ENCODE peak calls at places on chromosomes 4 and X, in nine cellular contexts. One of them, this sample, is unnamed.

GRCh38 chr4:127783026-127783769 is 1.1 kb downstream of the HSPA4L start:
- DNase-seq in HCT116: peak
- DNase-seq in PC-3: peak
- DNase-seq in astrocyte: peak
- DNase-seq in PC-9: peak
- DNase-seq in HepG2: peak
- DNase-seq in GM23338: peak
- DNase-seq in neuronal stem cell: peak
- DNase-seq in mammary epithelial cell: peak
- DNase-seq in this sample: peak

GRCh38 chrX:19860571-19860970 is 26.8 kb downstream of the SH3KBP1 start:
- DNase-seq in HCT116: no peak
- DNase-seq in PC-3: no peak
- DNase-seq in astrocyte: no peak
- DNase-seq in PC-9: no peak
- DNase-seq in HepG2: no peak
- DNase-seq in GM23338: no peak
- DNase-seq in neuronal stem cell: no peak
- DNase-seq in mammary epithelial cell: no peak
- DNase-seq in this sample: no peak

GRCh38 chr4:48093949-48094550 is 40.0 kb downstream of the TXK start:
- DNase-seq in HCT116: no peak
- DNase-seq in PC-3: peak
- DNase-seq in astrocyte: peak
- DNase-seq in PC-9: peak
- DNase-seq in HepG2: no peak
- DNase-seq in GM23338: peak
- DNase-seq in neuronal stem cell: no peak
- DNase-seq in mammary epithelial cell: peak
- DNase-seq in this sample: no peak

GRCh38 chr4:186166852-186167512 is 24.4 kb upstream of the CYP4V2 start:
- DNase-seq in HCT116: no peak
- DNase-seq in PC-3: no peak
- DNase-seq in astrocyte: no peak
- DNase-seq in PC-9: no peak
- DNase-seq in HepG2: no peak
- DNase-seq in GM23338: peak
- DNase-seq in neuronal stem cell: no peak
- DNase-seq in mammary epithelial cell: no peak
- DNase-seq in this sample: no peak

GRCh38 chr4:7911044-7911578 is 28.6 kb downstream of the AFAP1 start:
- DNase-seq in HCT116: no peak
- DNase-seq in PC-3: no peak
- DNase-seq in astrocyte: peak
- DNase-seq in PC-9: no peak
- DNase-seq in HepG2: no peak
- DNase-seq in GM23338: peak
- DNase-seq in neuronal stem cell: peak
- DNase-seq in mammary epithelial cell: peak
- DNase-seq in this sample: peak

GRCh38 chrX:23884427-23885024 is 23.2 kb downstream of the APOO start:
- DNase-seq in HCT116: no peak
- DNase-seq in PC-3: peak
- DNase-seq in astrocyte: no peak
- DNase-seq in PC-9: no peak
- DNase-seq in HepG2: peak
- DNase-seq in GM23338: no peak
- DNase-seq in neuronal stem cell: no peak
- DNase-seq in mammary epithelial cell: peak
- DNase-seq in this sample: no peak

GRCh38 chr4:175405961-175406360 is 406.1 kb downstream of the GPM6A start:
- DNase-seq in HCT116: no peak
- DNase-seq in PC-3: no peak
- DNase-seq in astrocyte: no peak
- DNase-seq in PC-9: no peak
- DNase-seq in HepG2: no peak
- DNase-seq in GM23338: no peak
- DNase-seq in neuronal stem cell: no peak
- DNase-seq in mammary epithelial cell: no peak
- DNase-seq in this sample: no peak

GRCh38 chr4:95217197-95217596 is 331.6 kb downstream of the UNC5C start:
- DNase-seq in HCT116: no peak
- DNase-seq in PC-3: no peak
- DNase-seq in astrocyte: no peak
- DNase-seq in PC-9: no peak
- DNase-seq in HepG2: no peak
- DNase-seq in GM23338: no peak
- DNase-seq in neuronal stem cell: no peak
- DNase-seq in mammary epithelial cell: no peak
- DNase-seq in this sample: no peak

GRCh38 chr4:132333723-132334045 is 815.4 kb upstream of the PCDH10 start:
- DNase-seq in HCT116: no peak
- DNase-seq in PC-3: no peak
- DNase-seq in astrocyte: peak
- DNase-seq in PC-9: no peak
- DNase-seq in HepG2: no peak
- DNase-seq in GM23338: no peak
- DNase-seq in neuronal stem cell: no peak
- DNase-seq in mammary epithelial cell: peak
- DNase-seq in this sample: peak

GRCh38 chr4:2787230-2788100 is 5.4 kb upstream of the SH3BP2 start:
- DNase-seq in HCT116: no peak
- DNase-seq in PC-3: no peak
- DNase-seq in astrocyte: no peak
- DNase-seq in PC-9: no peak
- DNase-seq in HepG2: no peak
- DNase-seq in GM23338: no peak
- DNase-seq in neuronal stem cell: no peak
- DNase-seq in mammary epithelial cell: no peak
- DNase-seq in this sample: no peak

GRCh38 chrX:32408389-32408788 is 803.0 kb downstream of the DMD start:
- DNase-seq in HCT116: no peak
- DNase-seq in PC-3: peak
- DNase-seq in astrocyte: no peak
- DNase-seq in PC-9: peak
- DNase-seq in HepG2: no peak
- DNase-seq in GM23338: peak
- DNase-seq in neuronal stem cell: no peak
- DNase-seq in mammary epithelial cell: no peak
- DNase-seq in this sample: peak

GRCh38 chrX:8003147-8003883 is 76.1 kb upstream of the PNPLA4 start:
- DNase-seq in HCT116: no peak
- DNase-seq in PC-3: no peak
- DNase-seq in astrocyte: no peak
- DNase-seq in PC-9: no peak
- DNase-seq in HepG2: no peak
- DNase-seq in GM23338: no peak
- DNase-seq in neuronal stem cell: no peak
- DNase-seq in mammary epithelial cell: no peak
- DNase-seq in this sample: no peak

GRCh38 chr4:143397335-143397734 is 60.7 kb downstream of the GAB1 start:
- DNase-seq in HCT116: no peak
- DNase-seq in PC-3: peak
- DNase-seq in astrocyte: no peak
- DNase-seq in PC-9: no peak
- DNase-seq in HepG2: no peak
- DNase-seq in GM23338: no peak
- DNase-seq in neuronal stem cell: no peak
- DNase-seq in mammary epithelial cell: no peak
- DNase-seq in this sample: peak
- H3K27ac ChIP-seq in HCT116: no peak
- H3K27ac ChIP-seq in PC-3: peak
- H3K27ac ChIP-seq in astrocyte: peak
- H3K27ac ChIP-seq in PC-9: no peak
- H3K27ac ChIP-seq in HepG2: no peak
- H3K27ac ChIP-seq in GM23338: no peak
- H3K27ac ChIP-seq in neuronal stem cell: no peak
- H3K27ac ChIP-seq in mammary epithelial cell: no peak
- H3K27ac ChIP-seq in this sample: peak

GRCh38 chr4:19580090-19580489 is 671.6 kb upstream of the SLIT2 start:
- DNase-seq in HCT116: no peak
- DNase-seq in PC-3: no peak
- DNase-seq in astrocyte: peak
- DNase-seq in PC-9: no peak
- DNase-seq in HepG2: no peak
- DNase-seq in GM23338: no peak
- DNase-seq in neuronal stem cell: no peak
- DNase-seq in mammary epithelial cell: peak
- DNase-seq in this sample: peak

GRCh38 chr4:19575959-19576358 is 675.7 kb upstream of the SLIT2 start:
- DNase-seq in HCT116: no peak
- DNase-seq in PC-3: no peak
- DNase-seq in astrocyte: no peak
- DNase-seq in PC-9: no peak
- DNase-seq in HepG2: no peak
- DNase-seq in GM23338: no peak
- DNase-seq in neuronal stem cell: no peak
- DNase-seq in mammary epithelial cell: no peak
- DNase-seq in this sample: no peak

DNA sequence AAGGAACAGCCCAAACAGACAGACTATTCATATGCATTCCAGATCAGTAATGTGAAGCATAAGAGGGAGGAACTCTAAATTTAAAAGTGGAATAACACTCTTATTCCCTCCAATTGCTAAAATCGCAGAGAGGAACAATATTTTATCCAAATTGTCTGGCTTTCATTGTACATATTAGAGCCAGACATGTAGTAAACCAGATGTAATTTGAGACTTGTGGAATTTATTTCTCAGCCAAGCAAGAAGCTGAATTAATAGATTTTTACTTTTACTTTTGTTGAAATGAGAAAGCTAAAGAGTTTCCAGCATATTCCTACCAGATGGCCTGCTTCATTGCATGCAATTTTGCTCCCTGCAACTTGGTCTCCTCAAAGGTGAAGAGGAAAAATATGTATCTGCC is 674.6 kb upstream of the SLIT2 start:
- DNase-seq in HCT116: no peak
- DNase-seq in PC-3: no peak
- DNase-seq in astrocyte: no peak
- DNase-seq in PC-9: no peak
- DNase-seq in HepG2: no peak
- DNase-seq in GM23338: no peak
- DNase-seq in neuronal stem cell: no peak
- DNase-seq in mammary epithelial cell: no peak
- DNase-seq in this sample: peak
- H2AFZ ChIP-seq in HCT116: no peak
- H2AFZ ChIP-seq in PC-3: no peak
- H2AFZ ChIP-seq in astrocyte: no peak
- H2AFZ ChIP-seq in PC-9: no peak
- H2AFZ ChIP-seq in HepG2: no peak
- H2AFZ ChIP-seq in GM23338: no peak
- H2AFZ ChIP-seq in neuronal stem cell: no peak
- H2AFZ ChIP-seq in mammary epithelial cell: no peak
- H2AFZ ChIP-seq in this sample: no peak

GRCh38 chrX:69504626-69505612 is 793 bp downstream of the NALF2 start:
- DNase-seq in HCT116: no peak
- DNase-seq in PC-3: no peak
- DNase-seq in astrocyte: no peak
- DNase-seq in PC-9: no peak
- DNase-seq in HepG2: no peak
- DNase-seq in GM23338: peak
- DNase-seq in neuronal stem cell: no peak
- DNase-seq in mammary epithelial cell: no peak
- DNase-seq in this sample: no peak
- H3K27ac ChIP-seq in HCT116: peak
- H3K27ac ChIP-seq in PC-3: no peak
- H3K27ac ChIP-seq in astrocyte: no peak
- H3K27ac ChIP-seq in PC-9: no peak
- H3K27ac ChIP-seq in HepG2: peak
- H3K27ac ChIP-seq in GM23338: no peak
- H3K27ac ChIP-seq in neuronal stem cell: peak
- H3K27ac ChIP-seq in mammary epithelial cell: no peak
- H3K27ac ChIP-seq in this sample: no peak

GRCh38 chrX:74419861-74420193 is 1.5 kb upstream of the SLC16A2 start:
- DNase-seq in HCT116: no peak
- DNase-seq in PC-3: peak
- DNase-seq in astrocyte: no peak
- DNase-seq in PC-9: peak
- DNase-seq in HepG2: no peak
- DNase-seq in GM23338: peak
- DNase-seq in neuronal stem cell: peak
- DNase-seq in mammary epithelial cell: peak
- DNase-seq in this sample: peak

GRCh38 chrX:74420194-74421035 is 878 bp upstream of the SLC16A2 start:
- DNase-seq in HCT116: no peak
- DNase-seq in PC-3: peak
- DNase-seq in astrocyte: peak
- DNase-seq in PC-9: peak
- DNase-seq in HepG2: no peak
- DNase-seq in GM23338: peak
- DNase-seq in neuronal stem cell: peak
- DNase-seq in mammary epithelial cell: peak
- DNase-seq in this sample: peak

GRCh38 chrX:74422029-74422352 is 698 bp downstream of the SLC16A2 start:
- DNase-seq in HCT116: no peak
- DNase-seq in PC-3: no peak
- DNase-seq in astrocyte: no peak
- DNase-seq in PC-9: no peak
- DNase-seq in HepG2: no peak
- DNase-seq in GM23338: peak
- DNase-seq in neuronal stem cell: no peak
- DNase-seq in mammary epithelial cell: no peak
- DNase-seq in this sample: no peak

GRCh38 chrX:74422576-74423288 is 1.4 kb downstream of the SLC16A2 start:
- DNase-seq in HCT116: no peak
- DNase-seq in PC-3: no peak
- DNase-seq in astrocyte: peak
- DNase-seq in PC-9: no peak
- DNase-seq in HepG2: peak
- DNase-seq in GM23338: peak
- DNase-seq in neuronal stem cell: peak
- DNase-seq in mammary epithelial cell: peak
- DNase-seq in this sample: peak

DNA sequence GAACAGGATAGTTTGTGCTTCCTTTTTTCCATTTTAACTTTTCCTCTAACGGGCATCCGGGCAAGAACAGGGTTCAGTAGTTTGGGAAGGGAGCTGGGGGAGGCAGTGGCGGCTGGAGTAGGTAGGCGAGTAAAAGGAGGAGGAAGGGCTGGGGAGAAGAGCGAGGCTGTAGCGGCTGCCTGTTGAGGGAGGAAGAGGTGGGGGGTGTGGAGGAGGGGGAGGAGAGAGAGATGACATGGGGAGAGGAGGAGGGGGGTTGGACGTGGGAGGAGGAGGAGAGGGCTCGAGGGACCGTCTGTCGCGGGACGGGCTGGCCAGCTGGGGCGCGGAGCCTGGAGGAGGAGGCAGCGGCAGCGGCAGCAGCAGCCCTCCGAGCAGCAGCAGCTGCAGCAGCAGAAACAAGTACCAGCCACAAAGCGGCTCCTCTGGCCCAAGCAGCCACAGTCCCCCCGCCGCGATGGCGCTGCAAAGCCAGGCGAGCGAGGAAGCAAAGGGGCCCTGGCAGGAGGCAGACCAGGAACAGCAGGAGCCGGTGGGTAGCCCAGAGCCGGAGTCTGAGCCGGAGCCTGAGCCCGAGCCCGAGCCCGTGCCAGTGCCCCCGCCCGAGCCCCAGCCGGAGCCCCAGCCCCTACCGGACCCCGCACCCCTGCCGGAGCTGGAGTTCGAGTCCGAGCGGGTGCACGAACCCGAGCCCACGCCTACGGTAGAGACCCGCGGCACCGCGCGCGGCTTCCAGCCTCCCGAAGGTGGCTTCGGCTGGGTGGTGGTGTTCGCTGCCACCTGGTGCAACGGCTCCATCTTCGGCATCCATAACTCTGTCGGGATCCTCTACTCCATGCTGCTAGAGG is at the start of gene SLC16A2:
- DNase-seq in HCT116: no peak
- DNase-seq in PC-3: peak
- DNase-seq in astrocyte: peak
- DNase-seq in PC-9: peak
- DNase-seq in HepG2: no peak
- DNase-seq in GM23338: peak
- DNase-seq in neuronal stem cell: peak
- DNase-seq in mammary epithelial cell: peak
- DNase-seq in this sample: peak
- H2AFZ ChIP-seq in HCT116: no peak
- H2AFZ ChIP-seq in PC-3: peak
- H2AFZ ChIP-seq in astrocyte: peak
- H2AFZ ChIP-seq in PC-9: peak
- H2AFZ ChIP-seq in HepG2: no peak
- H2AFZ ChIP-seq in GM23338: peak
- H2AFZ ChIP-seq in neuronal stem cell: peak
- H2AFZ ChIP-seq in mammary epithelial cell: peak
- H2AFZ ChIP-seq in this sample: peak